ENCODE peak calls at places on chromosomes 16 and 17, in seven cellular contexts. B, F, J, K, T, Y and U are unnamed samples.

GRCh38 chr16:81261049-81261648 is 22.7 kb downstream of the BCO1 start:
- DNase-seq in B (peak; percentile 23), F (peak; percentile 36), J (peak; percentile 60), K (peak; percentile 76), T (no peak), Y (no peak), U (peak; percentile 36)

GRCh38 chr16:56967733-56968132 is 6.0 kb downstream of the CETP start:
- DNase-seq in B (no peak), F (peak; percentile 86), J (no peak), K (no peak), T (no peak), Y (no peak), U (no peak)

GRCh38 chr16:56225013-56225742 is 33.9 kb downstream of the GNAO1 start:
- DNase-seq in B (no peak), F (no peak), J (no peak), K (no peak), T (no peak), Y (no peak), U (no peak)

GRCh38 chr17:82775033-82775823 is 23.4 kb downstream of the TBCD start:
- DNase-seq in B (peak; percentile 63), F (peak; percentile 51), J (peak; percentile 93), K (peak; percentile 76), T (no peak), Y (peak; percentile 69), U (peak; percentile 41)

GRCh38 chr17:20988001-20988641 is 54.7 kb downstream of the USP22 start:
- DNase-seq in B (no peak), F (no peak), J (no peak), K (no peak), T (no peak), Y (no peak), U (no peak)

GRCh38 chr16:25109643-25110042 is 1.9 kb upstream of the LCMT1 start:
- DNase-seq in B (no peak), F (peak; percentile 74), J (no peak), K (no peak), T (no peak), Y (no peak), U (no peak)

GRCh38 chr17:27577124-27577761 is 53.7 kb upstream of the LGALS9 start:
- DNase-seq in B (no peak), F (no peak), J (peak; percentile 52), K (peak; percentile 54), T (no peak), Y (no peak), U (peak; percentile 80)

GRCh38 chr17:62014526-62014925 is 50.6 kb downstream of the MED13 start:
- DNase-seq in B (no peak), F (no peak), J (no peak), K (no peak), T (no peak), Y (no peak), U (no peak)

GRCh38 chr17:57363998-57364645 is 107.8 kb downstream of the MSI2 start:
- DNase-seq in B (no peak), F (no peak), J (no peak), K (no peak), T (no peak), Y (no peak), U (peak; percentile 64)

GRCh38 chr17:29084476-29085148 is 41.7 kb downstream of the PIPOX start:
- DNase-seq in B (no peak), F (no peak), J (no peak), K (no peak), T (no peak), Y (no peak), U (peak; percentile 90)

GRCh38 chr17:14308636-14308964 is 7.7 kb downstream of the HS3ST3B1 start:
- DNase-seq in B (no peak), F (no peak), J (no peak), K (no peak), T (no peak), Y (no peak), U (no peak)

GRCh38 chr16:88688013-88688778 is 1.9 kb upstream of the SNAI3 start:
- DNase-seq in B (no peak), F (no peak), J (no peak), K (peak; percentile 98), T (no peak), Y (no peak), U (peak; percentile 59)

GRCh38 chr17:4968166-4968915 is 724 bp upstream of the SPAG7 start:
- DNase-seq in B (no peak), F (no peak), J (peak; percentile 72), K (peak; percentile 47), T (no peak), Y (peak; percentile 58), U (peak; percentile 82)

GRCh38 chr16:80158766-80159165 is 382.0 kb upstream of the DYNLRB2 start:
- DNase-seq in B (no peak), F (no peak), J (no peak), K (no peak), T (no peak), Y (no peak), U (no peak)

GRCh38 chr17:41750866-41751265 is 16.4 kb upstream of the HAP1 start:
- DNase-seq in B (no peak), F (no peak), J (no peak), K (no peak), T (no peak), Y (no peak), U (no peak)

GRCh38 chr16:89300311-89300975 is 82.9 kb downstream of the ZNF778 start:
- DNase-seq in B (no peak), F (no peak), J (no peak), K (no peak), T (no peak), Y (no peak), U (no peak)

DNA sequence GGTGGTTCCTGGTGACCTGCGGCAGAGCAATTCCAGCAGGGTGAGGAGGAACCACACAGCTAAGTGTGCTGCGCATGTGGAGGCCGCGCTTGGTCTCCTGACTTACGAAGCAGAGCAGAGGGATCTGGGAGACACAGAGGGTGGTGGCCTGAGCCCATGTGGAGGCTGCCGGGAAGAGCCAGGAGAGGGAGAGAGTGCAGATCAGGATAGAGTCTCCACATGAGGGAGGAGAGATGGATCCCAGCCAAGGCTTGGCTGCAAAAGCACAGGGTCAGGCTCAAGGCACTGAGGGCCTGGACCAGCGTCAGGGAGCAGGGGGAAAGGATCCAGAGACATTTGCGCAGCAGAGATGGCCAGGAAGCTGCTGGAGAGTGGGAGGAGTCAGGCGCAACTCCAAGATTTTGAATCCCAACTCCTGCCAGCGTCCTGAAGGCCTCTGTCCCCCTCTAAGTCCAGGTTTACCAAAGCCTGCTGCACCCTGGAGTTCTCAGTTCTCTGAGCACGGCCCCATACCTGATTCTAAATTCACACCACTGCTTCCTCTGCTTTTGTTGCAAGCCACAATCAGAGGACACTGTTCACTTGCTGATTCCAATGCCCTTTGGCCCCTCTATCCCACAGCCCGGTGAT is 11.3 kb upstream of the MLLT6 start:
- DNase-seq in B (no peak), F (peak; percentile 48), J (no peak), K (no peak), T (no peak), Y (no peak), U (peak; percentile 78)
- TF ChIP-seq TAF1 in B (no peak), F (no peak), J (no peak), K (no peak), T (no peak), Y (no peak), U (no peak)

GRCh38 chr17:47274319-47275069 is 20.9 kb downstream of the ITGB3 start:
- DNase-seq in B (no peak), F (no peak), J (no peak), K (no peak), T (no peak), Y (no peak), U (no peak)

GRCh38 chr17:47276444-47276843 is 22.8 kb downstream of the ITGB3 start:
- DNase-seq in B (no peak), F (no peak), J (no peak), K (no peak), T (no peak), Y (no peak), U (no peak)

GRCh38 chr17:47273245-47273644 is 19.6 kb downstream of the ITGB3 start:
- DNase-seq in B (no peak), F (no peak), J (no peak), K (no peak), T (no peak), Y (no peak), U (no peak)

GRCh38 chr17:47276868-47277267 is 23.2 kb downstream of the ITGB3 start:
- DNase-seq in B (no peak), F (peak; percentile 56), J (no peak), K (no peak), T (no peak), Y (no peak), U (no peak)

DNA sequence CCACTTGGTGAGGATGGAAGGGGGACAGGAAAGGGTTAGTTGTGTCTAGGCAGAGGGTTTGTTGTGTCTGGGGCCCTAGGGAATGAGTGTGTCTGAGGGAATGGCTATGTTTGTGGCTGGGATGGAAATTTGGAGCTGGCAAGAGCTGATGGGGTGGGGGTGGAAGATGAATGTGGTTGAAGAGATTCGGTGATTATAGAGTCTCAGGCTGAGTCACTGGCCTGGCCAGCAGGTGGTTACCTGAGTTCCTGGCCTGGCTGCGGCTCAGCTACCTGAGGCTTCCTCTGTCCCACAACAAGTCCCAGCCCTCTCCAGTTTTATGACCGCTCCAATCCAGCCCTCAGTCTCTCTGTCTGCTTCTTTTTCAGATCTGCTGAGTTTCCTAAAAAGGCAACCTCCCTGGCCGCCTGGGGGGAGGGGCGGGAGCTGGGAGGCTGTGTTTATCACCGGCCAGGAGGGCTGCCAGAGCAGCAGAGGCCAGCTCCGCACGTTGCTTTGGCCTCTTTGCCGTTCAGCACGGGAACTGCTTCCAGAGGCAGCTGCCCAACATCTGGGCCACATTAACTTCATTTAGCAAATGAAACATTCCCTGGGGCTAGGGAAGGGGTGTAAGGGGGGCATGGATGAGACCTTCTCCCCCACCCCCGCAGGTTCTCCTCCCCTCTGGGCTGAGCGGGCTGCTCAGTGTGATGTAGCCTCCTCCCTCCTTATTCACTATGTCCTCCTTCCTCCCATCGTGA is 21.8 kb downstream of the ITGB3 start:
- DNase-seq in B (no peak), F (no peak), J (peak; percentile 80), K (peak; percentile 73), T (no peak), Y (no peak), U (peak; percentile 93)
- TF ChIP-seq TAF1 in B (no peak), F (no peak), J (peak; percentile 33), K (no peak), T (no peak), Y (no peak), U (no peak)

DNA sequence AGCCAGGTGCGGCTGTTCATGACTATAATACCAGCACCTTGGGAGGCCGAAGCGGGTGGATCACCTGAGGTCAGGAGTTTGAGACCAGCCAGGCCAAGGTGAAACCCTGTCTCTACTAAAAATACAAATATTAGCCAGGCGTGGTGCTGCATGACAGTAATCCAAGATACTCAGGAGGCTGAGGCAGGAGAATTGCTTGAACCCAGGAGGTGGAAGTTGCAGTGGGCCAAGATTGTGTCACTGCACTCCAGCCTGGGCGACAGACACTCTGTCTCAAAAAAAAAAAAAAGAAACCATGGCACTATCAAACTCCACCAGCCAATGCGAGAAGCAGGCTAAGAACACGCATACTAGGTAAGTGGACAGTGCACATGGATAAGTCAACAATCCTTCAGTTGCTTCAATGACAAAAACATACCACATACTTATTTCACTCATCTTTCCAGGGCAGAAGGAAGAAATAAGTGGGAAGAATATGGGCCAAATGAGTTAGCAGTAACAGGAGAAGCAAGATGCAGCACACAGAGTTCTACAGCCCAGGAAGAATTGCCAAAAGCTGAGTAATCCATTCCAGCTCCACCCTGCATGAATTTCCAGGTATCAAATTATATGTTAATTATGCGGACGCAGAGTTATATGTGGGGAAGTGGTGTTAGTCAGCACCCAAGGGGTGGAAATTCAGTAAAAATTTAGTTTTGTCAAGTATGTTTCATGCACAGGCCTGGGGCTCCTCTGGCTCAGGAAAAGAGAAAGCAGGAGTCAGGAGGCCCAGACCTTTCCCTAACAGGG is 58.5 kb downstream of the ZFHX3 start:
- DNase-seq in B (no peak), F (no peak), J (no peak), K (no peak), T (no peak), Y (no peak), U (no peak)
- TF ChIP-seq TAF1 in B (no peak), F (no peak), J (no peak), K (no peak), T (no peak), Y (no peak), U (no peak)

GRCh38 chr16:16025214-16025968 is 76.0 kb downstream of the ABCC1 start:
- DNase-seq in B (peak; percentile 47), F (no peak), J (no peak), K (peak; percentile 21), T (no peak), Y (peak; percentile 50), U (no peak)
- TF ChIP-seq TAF1 in B (no peak), F (no peak), J (no peak), K (no peak), T (no peak), Y (no peak), U (no peak)